ENCODE peak calls at places on chromosomes 6 and 20, in four cellular contexts. L is upper lobe of right lung, V is testis, N is adrenal gland. P is an unnamed sample. For H3K36me3, the result is how much of the 10 kb centered on the place peaks cover.

GRCh38 chr20:36573798-36574277 is 441 bp downstream of the TGIF2 start:
- DNase-seq in L (peak), V (no peak), N (no peak), P (peak)

GRCh38 chr6:71405416-71405815 is 116.8 kb downstream of the OGFRL1 start:
- DNase-seq in L (no peak), V (no peak), N (no peak), P (no peak)

GRCh38 chr20:60137657-60138245 is 179.5 kb downstream of the CDH26 start:
- DNase-seq in L (no peak), V (no peak), N (no peak), P (no peak)

GRCh38 chr6:41371992-41372525 is 36.7 kb downstream of the NCR2 start:
- DNase-seq in L (no peak), V (peak), N (peak), P (peak)

GRCh38 chr6:218153-219018 is 73.9 kb upstream of the DUSP22 start:
- DNase-seq in L (peak), V (no peak), N (no peak), P (no peak)

GRCh38 chr6:83055366-83055964 is 10.2 kb downstream of the UBE3D start:
- DNase-seq in L (no peak), V (peak), N (no peak), P (peak)

GRCh38 chr20:1001116-1001515 is 995 bp downstream of the RSPO4 start:
- DNase-seq in L (peak), V (no peak), N (no peak), P (no peak)

GRCh38 chr20:11766961-11767360 is 150.7 kb upstream of the BTBD3 start:
- DNase-seq in L (no peak), V (no peak), N (no peak), P (no peak)

GRCh38 chr6:123681957-123682462 is 45.3 kb upstream of the TRDN start:
- DNase-seq in L (no peak), V (no peak), N (no peak), P (no peak)

GRCh38 chr6:79070206-79070825 is 7.7 kb downstream of the PHIP start:
- DNase-seq in L (no peak), V (no peak), N (no peak), P (no peak)

GRCh38 chr6:118632359-118632758 is 19.0 kb downstream of the CEP85L start:
- DNase-seq in L (no peak), V (no peak), N (no peak), P (no peak)

GRCh38 chr6:125802943-125803377 is 12.2 kb downstream of the NCOA7 start:
- DNase-seq in L (no peak), V (no peak), N (no peak), P (no peak)

GRCh38 chr20:2858591-2858990 is 14.7 kb upstream of the PTPRA start:
- DNase-seq in L (no peak), V (no peak), N (no peak), P (no peak)

GRCh38 chr20:23605867-23606651 is at the start of gene CST9:
- DNase-seq in L (no peak), V (no peak), N (no peak), P (no peak)

GRCh38 chr6:44237021-44237812 is 9.7 kb upstream of the HSP90AB1 start:
- DNase-seq in L (peak), V (peak), N (peak), P (peak)

GRCh38 chr6:24501914-24502313 is 7.1 kb downstream of the ALDH5A1 start:
- DNase-seq in L (no peak), V (no peak), N (no peak), P (no peak)

DNA sequence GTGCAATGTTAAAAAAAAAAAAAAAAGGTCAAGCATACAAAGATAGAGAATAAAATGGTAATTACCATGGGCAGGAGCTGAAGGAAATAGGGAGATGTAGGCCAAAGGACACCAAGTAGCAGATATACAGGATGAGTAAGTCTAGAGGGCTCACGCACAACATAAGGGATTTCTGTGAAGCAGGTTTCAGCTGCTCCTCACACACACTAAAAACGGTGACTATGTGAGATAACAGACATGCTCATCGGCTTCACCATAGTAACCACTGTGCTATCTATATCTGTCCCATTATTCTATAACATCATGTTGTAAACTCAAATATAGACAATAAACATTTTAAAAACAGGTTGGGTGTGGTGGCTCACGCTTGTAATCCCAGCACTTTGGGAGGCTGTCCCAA is 11.6 kb downstream of the SNHG17 start:
- DNase-seq in L (no peak), V (no peak), N (no peak), P (no peak)
- H3K36me3 ChIP-seq in L (half or more), V (under half), N (under half), P (half or more)

DNA sequence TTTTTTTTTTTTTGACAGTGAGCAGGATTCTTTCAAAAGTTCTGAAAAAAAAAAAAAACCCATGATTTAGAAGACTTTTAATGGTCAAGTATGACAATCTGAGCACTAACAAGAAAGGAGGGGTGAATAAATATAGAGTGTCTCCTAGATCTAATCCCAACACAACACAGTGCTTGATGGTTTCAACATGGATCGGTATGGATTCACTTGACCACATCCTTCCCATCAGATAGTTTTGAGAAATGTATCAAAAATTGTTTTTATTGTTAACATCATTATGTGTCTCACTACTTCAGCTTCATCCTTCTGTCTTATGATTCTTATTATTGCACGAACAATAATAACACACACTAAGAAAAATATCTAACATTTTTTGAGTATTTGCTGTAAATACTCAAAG is 21.0 kb downstream of the KIF13A start:
- DNase-seq in L (no peak), V (no peak), N (no peak), P (no peak)
- TF ChIP-seq CTCF in L (no peak), V (no peak), N (no peak), P (no peak)

DNA sequence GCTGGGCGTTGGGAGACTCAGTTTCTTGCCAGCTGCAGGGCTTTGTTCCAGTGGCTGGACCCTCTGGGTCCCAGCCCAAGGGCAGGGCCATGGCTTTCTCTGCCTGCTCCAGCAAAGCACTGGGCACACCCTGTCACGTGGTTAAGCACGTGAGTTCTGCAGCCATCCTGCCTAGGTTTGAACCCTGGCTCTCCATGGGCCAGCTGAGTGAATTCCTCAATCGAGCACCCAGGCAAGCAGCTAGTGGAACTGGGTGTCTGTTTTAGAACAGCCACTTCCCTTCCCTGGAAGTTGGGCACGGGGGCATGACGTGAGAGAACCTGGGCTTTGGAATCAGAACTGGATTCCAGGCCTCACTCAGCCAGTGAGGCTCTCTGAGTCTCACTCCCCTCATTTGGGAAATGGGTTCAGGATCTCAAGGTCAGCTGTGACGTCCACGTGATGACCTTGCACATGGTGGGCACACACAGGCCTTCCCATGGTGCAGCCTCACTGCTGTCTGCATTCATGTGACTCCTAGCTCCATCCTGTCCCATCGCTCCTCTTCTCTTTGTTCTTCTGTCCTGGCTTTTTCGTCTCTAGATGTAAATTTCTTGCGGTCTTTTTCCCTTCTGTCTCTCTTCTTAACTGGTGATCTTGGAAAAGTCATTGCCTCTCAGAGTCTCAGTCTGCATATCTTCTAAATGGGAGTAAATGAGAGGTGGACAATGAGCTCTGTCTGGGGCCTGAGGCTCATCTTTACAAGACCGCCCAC is 45.9 kb downstream of the NOL4L start:
- DNase-seq in L (no peak), V (peak), N (no peak), P (no peak)
- H3K27ac ChIP-seq in L (peak), V (peak), N (no peak), P (peak)

DNA sequence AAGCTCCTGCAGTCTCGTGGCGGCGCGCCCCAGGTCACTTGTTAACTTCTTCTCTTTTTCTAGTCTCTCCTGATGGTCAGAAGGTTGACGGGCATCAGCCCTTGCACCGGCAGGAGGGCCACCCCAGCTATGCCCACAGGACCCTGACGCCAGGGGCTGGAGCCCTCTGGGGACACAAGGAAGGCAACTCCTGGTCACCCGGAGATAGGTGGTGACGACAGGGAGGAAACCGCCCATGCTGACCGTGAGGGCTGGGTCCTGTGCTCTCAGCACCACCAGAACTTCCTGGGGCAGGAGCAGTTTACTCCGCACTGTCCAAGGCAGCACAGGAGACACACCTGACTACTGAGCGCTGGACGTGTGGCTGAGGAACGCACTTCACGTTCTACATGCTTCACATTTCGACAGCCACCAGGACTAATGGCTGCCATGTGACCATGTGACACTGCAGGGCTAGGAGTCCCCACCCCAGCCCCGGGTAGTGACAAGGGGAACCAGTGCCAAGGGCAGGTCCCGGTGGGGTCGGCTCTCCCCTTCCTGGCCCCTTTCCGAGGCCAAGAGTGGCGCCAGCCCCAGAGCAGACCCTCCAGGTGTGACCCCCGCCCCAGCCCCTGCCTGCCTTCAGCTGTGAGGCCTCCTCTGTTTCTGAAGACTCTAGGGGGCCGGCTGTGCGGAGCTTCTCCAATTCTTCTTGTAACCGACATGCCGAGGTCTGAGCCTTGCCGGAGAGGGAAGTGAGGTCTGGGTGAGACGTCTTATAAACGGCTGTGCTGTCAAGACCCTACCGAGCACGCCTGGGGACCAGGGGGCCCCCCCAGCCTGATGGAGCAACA is 45.2 kb downstream of the DSTN start:
- DNase-seq in L (peak), V (no peak), N (peak), P (peak)
- H3K36me3 ChIP-seq in L (half or more), V (under half), N (under half), P (under half)

GRCh38 chr6:89122625-89123024 is 4.8 kb upstream of the SRSF12 start:
- DNase-seq in L (no peak), V (no peak), N (no peak), P (no peak)
- TF ChIP-seq CTCF in L (peak), V (no peak), N (peak), P (peak)

DNA sequence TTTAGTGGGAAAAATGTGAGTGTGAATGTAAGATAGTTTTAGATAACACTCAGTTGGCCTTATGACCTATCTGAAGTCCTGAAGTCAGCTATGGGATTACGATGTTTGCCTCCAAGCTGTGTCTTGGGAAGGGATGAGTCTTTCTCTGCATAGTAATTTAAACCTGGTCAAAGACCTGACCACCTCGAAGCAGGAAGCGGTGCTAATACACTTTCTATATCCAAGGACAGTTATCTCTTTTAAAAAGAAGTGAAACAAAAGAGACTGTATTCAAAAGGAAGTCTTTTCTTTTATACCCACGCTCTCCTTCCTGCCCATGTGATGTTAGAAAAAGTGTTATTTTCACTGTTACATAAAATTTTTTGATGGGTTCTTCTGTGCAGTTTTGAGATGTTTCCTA is 94.9 kb downstream of the JARID2 start:
- DNase-seq in L (no peak), V (no peak), N (no peak), P (no peak)
- H3K27ac ChIP-seq in L (no peak), V (no peak), N (no peak), P (no peak)

GRCh38 chr6:145891126-145891525 is 73.0 kb downstream of the SHPRH start:
- DNase-seq in L (no peak), V (no peak), N (no peak), P (no peak)
- H3K36me3 ChIP-seq in L (under half), V (under half), N (under half), P (under half)

GRCh38 chr6:40244684-40245083 is 310.4 kb upstream of the MOCS1 start:
- DNase-seq in L (no peak), V (no peak), N (no peak), P (no peak)

GRCh38 chr6:40252531-40253258 is 318.4 kb upstream of the MOCS1 start:
- DNase-seq in L (no peak), V (no peak), N (no peak), P (no peak)

GRCh38 chr6:40251609-40252008 is 317.3 kb upstream of the MOCS1 start:
- DNase-seq in L (no peak), V (no peak), N (no peak), P (no peak)

GRCh38 chr6:40247516-40248115 is 313.4 kb upstream of the MOCS1 start:
- DNase-seq in L (no peak), V (no peak), N (no peak), P (no peak)

DNA sequence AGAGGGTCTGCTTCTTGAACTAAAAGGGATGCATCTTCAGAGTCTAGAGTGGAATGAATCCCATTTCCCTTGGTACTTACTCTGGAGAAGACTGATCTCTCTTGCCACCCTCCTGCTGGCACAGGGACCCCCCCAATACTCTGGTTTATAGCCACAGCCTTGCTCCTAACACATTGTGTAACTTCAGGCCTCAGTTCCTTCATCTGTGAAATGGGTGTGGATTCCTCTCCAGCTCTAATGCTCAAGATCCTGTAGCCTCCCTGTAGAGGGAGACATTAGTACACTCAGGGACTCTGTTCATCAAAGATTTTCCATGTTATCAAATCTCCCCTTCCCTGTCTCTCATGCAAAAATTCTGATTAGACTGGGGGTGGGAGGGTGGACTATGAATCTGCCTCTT is 315.7 kb upstream of the MOCS1 start:
- DNase-seq in L (no peak), V (no peak), N (no peak), P (no peak)
- TF ChIP-seq CTCF in L (no peak), V (no peak), N (no peak), P (no peak)

GRCh38 chr20:63240004-63240403 is 4.3 kb downstream of the BIRC7 start:
- DNase-seq in L (no peak), V (no peak), N (no peak), P (no peak)

GRCh38 chr20:63236116-63236837 is 572 bp downstream of the BIRC7 start:
- DNase-seq in L (no peak), V (no peak), N (no peak), P (no peak)

GRCh38 chr20:63239431-63239830 is 3.7 kb downstream of the BIRC7 start:
- DNase-seq in L (no peak), V (no peak), N (no peak), P (no peak)

GRCh38 chr20:63241272-63241671 is 5.6 kb downstream of the BIRC7 start:
- DNase-seq in L (no peak), V (no peak), N (no peak), P (no peak)

DNA sequence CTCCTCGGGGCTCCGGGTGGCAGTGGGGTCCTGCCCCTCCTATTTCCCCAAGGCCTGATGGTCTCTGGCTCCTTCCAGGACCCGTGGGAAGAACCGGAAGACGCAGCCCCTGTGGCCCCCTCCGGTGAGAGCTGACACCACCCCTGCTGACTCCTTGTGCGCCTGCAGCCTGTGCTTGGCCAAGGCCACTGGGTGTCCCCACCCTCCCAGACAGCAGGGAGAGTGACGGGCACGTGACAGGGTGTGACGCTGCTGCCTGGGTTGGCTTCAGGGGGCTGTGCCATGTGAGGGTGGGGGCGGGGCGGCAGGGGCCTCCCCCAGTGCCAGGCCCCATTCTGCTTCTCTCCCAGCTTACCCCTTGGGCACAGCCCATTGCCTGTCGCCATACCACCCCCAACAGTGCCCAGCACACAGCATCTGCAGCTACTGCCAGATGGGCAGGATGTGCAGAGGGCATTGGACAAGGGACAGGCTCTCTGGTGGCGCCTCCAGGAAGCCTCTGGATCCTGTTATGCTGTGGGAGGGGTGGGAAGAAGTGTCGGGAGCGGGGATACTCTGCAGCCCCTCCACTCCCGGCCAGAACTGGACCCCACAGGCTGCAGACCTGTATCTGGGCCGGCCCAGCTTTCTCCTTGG is 2.9 kb downstream of the BIRC7 start:
- DNase-seq in L (no peak), V (peak), N (no peak), P (no peak)
- H3K27ac ChIP-seq in L (no peak), V (no peak), N (no peak), P (no peak)

P was measured in stomach.